ENCODE peak calls at places on chromosomes 6 and 20, in four cellular contexts. Q is upper lobe of left lung, M is neural crest cell, P is stomach. S is an unnamed sample.

GRCh38 chr6:82022614-82023102 is 224.9 kb downstream of the IBTK start:
- DNase-seq in Q (no peak), M (no peak), P (no peak), S (no peak)

GRCh38 chr6:43572015-43572414 is 3.8 kb downstream of the XPO5 start:
- DNase-seq in Q (no peak), M (no peak), P (no peak), S (no peak)

GRCh38 chr6:156780117-156780641 is 3.0 kb downstream of the ARID1B start:
- DNase-seq in Q (no peak), M (no peak), P (peak), S (no peak)

GRCh38 chr20:3784226-3784853 is 2.2 kb downstream of the CENPB start:
- DNase-seq in Q (peak), M (no peak), P (no peak), S (no peak)

GRCh38 chr6:139474145-139475108 is 100.0 kb upstream of the CITED2 start:
- DNase-seq in Q (no peak), M (no peak), P (no peak), S (no peak)

GRCh38 chr6:38997128-38997761 is 51.3 kb upstream of the GLP1R start:
- DNase-seq in Q (no peak), M (peak), P (peak), S (no peak)

GRCh38 chr20:40279390-40279789 is 409.6 kb downstream of the MAFB start:
- DNase-seq in Q (no peak), M (no peak), P (no peak), S (no peak)

GRCh38 chr6:158329531-158329930 is 17.3 kb downstream of the TULP4 start:
- DNase-seq in Q (no peak), M (no peak), P (no peak), S (no peak)

GRCh38 chr6:90256698-90257485 is 39.8 kb downstream of the BACH2 start:
- DNase-seq in Q (no peak), M (no peak), P (no peak), S (no peak)

GRCh38 chr6:52610745-52611355 is 34.0 kb upstream of the TRAM2 start:
- DNase-seq in Q (no peak), M (no peak), P (no peak), S (no peak)

GRCh38 chr20:60078351-60079250 is 120.4 kb downstream of the CDH26 start:
- DNase-seq in Q (no peak), M (no peak), P (no peak), S (no peak)

GRCh38 chr20:16485406-16485805 is 87.8 kb downstream of the KIF16B start:
- DNase-seq in Q (no peak), M (no peak), P (no peak), S (no peak)

GRCh38 chr6:122770835-122771601 is 8.5 kb upstream of the FABP7 start:
- DNase-seq in Q (no peak), M (no peak), P (no peak), S (no peak)

GRCh38 chr20:21052241-21052640 is 53.9 kb downstream of the LINC00237 start:
- DNase-seq in Q (no peak), M (no peak), P (no peak), S (no peak)

GRCh38 chr6:82906489-82906888 is 159.2 kb downstream of the UBE3D start:
- DNase-seq in Q (no peak), M (no peak), P (no peak), S (no peak)

GRCh38 chr6:40328988-40329545 is 258.1 kb downstream of the LRFN2 start:
- DNase-seq in Q (no peak), M (no peak), P (no peak), S (no peak)

GRCh38 chr20:36569847-36570429 is 3.5 kb upstream of the TGIF2 start:
- DNase-seq in Q (no peak), M (no peak), P (no peak), S (no peak)

DNA sequence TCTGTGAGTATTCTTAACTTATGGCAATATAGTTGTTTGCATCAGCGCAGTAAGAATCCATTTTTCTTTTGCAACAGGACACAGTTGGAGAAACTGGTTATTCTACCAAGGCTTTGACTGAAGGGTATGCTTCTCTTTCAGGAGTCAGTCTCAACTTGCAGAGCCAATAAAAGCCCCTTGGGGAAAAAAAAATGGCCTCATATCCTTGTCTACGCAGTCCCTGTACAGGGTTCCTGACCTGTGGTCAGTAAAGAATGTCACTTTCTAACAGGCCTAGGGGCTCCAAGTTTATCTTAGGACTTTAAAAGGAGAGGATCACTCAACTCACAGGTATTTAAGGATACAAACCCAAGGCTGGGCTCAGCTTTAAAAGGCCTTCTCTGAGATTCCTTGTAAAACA is 6.9 kb upstream of the RNGTT start:
- DNase-seq in Q (no peak), M (no peak), P (no peak), S (no peak)
- TF ChIP-seq CTCF in Q (no peak), M (no peak), P (no peak), S (no peak)

GRCh38 chr20:49519777-49520359 is 37.4 kb upstream of the KCNB1 start:
- DNase-seq in Q (no peak), M (no peak), P (no peak), S (no peak)
- TF ChIP-seq CTCF in Q (no peak), M (peak), P (no peak), S (no peak)

GRCh38 chr6:155770313-155770712 is 314.7 kb upstream of the NOX3 start:
- DNase-seq in Q (no peak), M (no peak), P (no peak), S (no peak)
- TF ChIP-seq CTCF in Q (no peak), M (no peak), P (no peak), S (no peak)

DNA sequence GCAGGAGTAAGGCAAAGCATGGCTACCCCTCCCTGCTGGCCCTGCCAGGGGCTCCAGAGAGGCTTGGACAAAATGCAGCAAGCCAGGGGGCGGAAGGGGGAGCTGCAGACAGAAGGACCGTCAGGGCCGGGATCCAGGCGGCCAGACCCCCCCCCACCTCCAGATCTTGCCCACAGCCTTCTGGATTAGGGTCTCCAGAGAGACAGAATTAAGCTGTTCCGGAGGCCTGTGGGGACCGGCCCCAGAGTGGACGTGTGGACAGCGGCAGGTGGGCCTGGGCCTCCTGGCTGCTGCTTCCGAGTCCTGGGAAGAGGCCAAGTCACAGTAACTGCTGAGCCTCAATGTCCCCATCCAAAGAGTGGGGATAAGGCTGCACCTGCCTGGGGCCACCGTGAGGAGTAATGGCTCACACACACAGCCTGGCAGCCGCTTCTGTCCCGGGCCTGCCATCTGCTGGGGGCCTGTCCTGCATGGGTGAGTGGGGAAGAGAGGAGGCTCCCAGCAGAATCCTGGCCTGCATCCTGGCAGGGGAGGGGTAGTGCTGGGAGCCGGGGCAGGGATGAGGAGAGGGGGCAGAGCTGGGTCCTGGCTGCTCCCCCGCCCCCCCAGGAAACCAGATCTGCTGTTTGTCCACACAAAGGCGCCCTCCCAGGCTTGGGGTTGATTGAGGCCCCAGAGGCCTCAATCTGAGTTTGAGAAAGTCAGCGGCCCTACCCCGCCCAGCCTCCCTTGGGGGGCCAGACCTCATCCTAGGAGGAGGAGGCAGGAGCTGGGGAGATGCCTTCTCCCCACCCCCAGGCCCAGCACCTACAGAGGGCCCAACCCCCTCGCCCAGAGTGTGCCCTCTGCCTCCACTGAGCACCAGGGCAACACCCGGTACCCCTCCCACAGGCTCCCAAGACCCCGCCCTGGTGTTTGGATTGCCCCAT is 3.9 kb downstream of the LAMA5 start:
- DNase-seq in Q (peak), M (no peak), P (no peak), S (no peak)
- TF ChIP-seq CTCF in Q (no peak), M (no peak), P (no peak), S (no peak)

DNA sequence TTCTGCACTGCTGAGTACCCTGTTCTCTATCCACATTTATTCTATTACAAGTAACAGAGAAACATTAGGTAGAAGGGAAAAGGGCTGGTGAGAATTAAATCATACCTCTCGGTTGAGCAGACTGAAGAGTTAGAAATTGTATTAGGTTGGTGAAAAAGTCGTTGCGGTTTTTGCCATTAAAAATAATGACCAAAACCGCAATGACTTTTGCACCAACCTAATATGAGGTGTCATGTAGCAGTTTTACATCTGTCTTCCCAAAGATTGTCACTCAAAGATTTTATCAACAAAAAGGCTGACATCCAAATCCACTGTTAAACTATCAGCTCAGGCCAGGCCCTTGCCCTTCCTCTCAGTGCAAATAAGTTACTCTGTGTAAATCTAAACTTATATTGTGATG is 28.3 kb upstream of the GRIK2 start:
- DNase-seq in Q (no peak), M (no peak), P (no peak), S (no peak)
- TF ChIP-seq CTCF in Q (no peak), M (no peak), P (no peak), S (no peak)

DNA sequence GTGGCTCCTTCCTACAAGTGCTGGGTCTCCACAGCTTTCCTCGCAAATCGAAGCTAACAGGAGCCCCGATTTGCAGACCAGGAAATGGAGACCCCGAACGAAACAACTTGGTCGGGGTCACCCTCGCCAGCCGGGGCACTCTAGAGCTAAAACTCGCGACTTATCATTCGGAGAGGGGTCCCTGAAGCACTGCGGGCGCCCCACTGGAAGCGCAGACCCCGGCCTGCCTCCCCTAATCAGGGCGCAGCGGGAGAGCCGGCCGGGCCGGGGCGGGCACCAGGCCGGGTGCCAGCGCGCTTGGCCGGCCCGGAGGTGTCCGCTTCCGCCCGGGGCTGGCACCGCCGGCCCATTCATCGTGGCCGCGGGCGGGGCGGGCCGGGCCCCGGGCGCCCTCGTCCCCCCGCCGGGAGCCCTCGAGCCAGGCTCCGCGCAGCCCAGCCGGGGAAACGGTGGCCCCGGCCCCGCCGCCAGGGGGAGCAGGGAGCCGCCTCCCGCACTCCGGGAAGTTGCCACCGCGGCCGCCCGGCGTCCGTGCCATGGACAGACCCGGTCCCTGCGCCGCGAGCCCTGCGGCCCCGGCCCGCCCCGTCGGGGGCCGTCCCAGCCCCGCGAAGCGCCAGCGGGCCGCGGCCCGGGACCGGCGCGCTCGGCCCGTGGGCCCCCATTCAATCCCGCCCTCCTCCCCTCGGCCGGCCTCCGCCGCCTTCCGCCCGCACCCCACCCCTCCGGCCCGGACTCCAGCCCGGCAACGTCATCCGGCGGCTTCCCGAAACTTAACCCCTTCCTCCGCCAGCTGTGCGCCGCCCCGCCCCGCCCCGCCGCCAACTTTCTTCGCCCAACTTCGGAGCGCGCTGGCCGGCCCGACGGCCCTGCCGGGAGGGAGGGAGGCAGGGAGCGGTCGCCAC is 954 bp downstream of the RRBP1 start:
- DNase-seq in Q (peak), M (peak), P (peak), S (peak)
- TF ChIP-seq CTCF in Q (peak), M (peak), P (no peak), S (peak)